ENCODE peak calls at places on chromosome 18, in five cellular contexts. T, W, D, J and M are unnamed samples. For H3K4me1, the result is how much of the 10 kb centered on the place peaks cover.

GRCh38 chr18:74946646-74947045 is 262.3 kb downstream of the PTGR3 start:
- DNase-seq in T (no peak), W (no peak), D (no peak), J (no peak), M (no peak)

GRCh38 chr18:49613141-49613641 is 51.3 kb downstream of the LIPG start:
- DNase-seq in T (no peak), W (no peak), D (peak), J (no peak), M (no peak)

GRCh38 chr18:59200787-59201186 is 19.2 kb upstream of the GRP start:
- DNase-seq in T (no peak), W (no peak), D (no peak), J (no peak), M (no peak)

GRCh38 chr18:75041586-75041985 is 167.4 kb downstream of the PTGR3 start:
- DNase-seq in T (no peak), W (no peak), D (no peak), J (no peak), M (no peak)

GRCh38 chr18:44464401-44465185 is 216.1 kb upstream of the SETBP1 start:
- DNase-seq in T (no peak), W (no peak), D (no peak), J (no peak), M (no peak)

GRCh38 chr18:59239627-59240026 is 19.7 kb downstream of the GRP start:
- DNase-seq in T (no peak), W (no peak), D (no peak), J (no peak), M (no peak)

GRCh38 chr18:31606265-31606664 is 14.6 kb downstream of the TTR start:
- DNase-seq in T (no peak), W (no peak), D (no peak), J (no peak), M (no peak)

GRCh38 chr18:12766986-12767433 is 64.2 kb downstream of the PSMG2 start:
- DNase-seq in T (no peak), W (no peak), D (no peak), J (no peak), M (no peak)

GRCh38 chr18:74266161-74266560 is 25.6 kb downstream of the CYB5A start:
- DNase-seq in T (no peak), W (no peak), D (no peak), J (no peak), M (no peak)

GRCh38 chr18:27844416-27844792 is 332.5 kb downstream of the CDH2 start:
- DNase-seq in T (no peak), W (no peak), D (no peak), J (no peak), M (no peak)

GRCh38 chr18:37289423-37289822 is 276.2 kb downstream of the CELF4 start:
- DNase-seq in T (no peak), W (no peak), D (no peak), J (no peak), M (no peak)

GRCh38 chr18:23825978-23826405 is 136.7 kb downstream of the LAMA3 start:
- DNase-seq in T (no peak), W (peak), D (peak), J (peak), M (peak)

GRCh38 chr18:75123113-75123512 is 85.8 kb downstream of the PTGR3 start:
- DNase-seq in T (no peak), W (no peak), D (no peak), J (no peak), M (no peak)

GRCh38 chr18:11570770-11571169 is 38.6 kb upstream of the SLC35G4 start:
- DNase-seq in T (no peak), W (no peak), D (no peak), J (no peak), M (no peak)

GRCh38 chr18:50776383-50776782 is 43.4 kb downstream of the MRO start:
- DNase-seq in T (no peak), W (no peak), D (no peak), J (no peak), M (no peak)

GRCh38 chr18:4453712-4454547 is 1.2 kb downstream of the DLGAP1 start:
- DNase-seq in T (no peak), W (no peak), D (no peak), J (no peak), M (peak)
- H3K4me1 ChIP-seq in T (under half), W (under half), D (under half), J (under half), M (under half)

GRCh38 chr18:56285387-56286055 is 352.9 kb downstream of the TXNL1 start:
- DNase-seq in T (no peak), W (no peak), D (no peak), J (no peak), M (no peak)
- H3K4me1 ChIP-seq in T (under half), W (under half), D (under half), J (under half), M (under half)

GRCh38 chr18:76982038-76982437 is 150.5 kb downstream of the MBP start:
- DNase-seq in T (no peak), W (no peak), D (no peak), J (no peak), M (no peak)
- H3K4me1 ChIP-seq in T (under half), W (under half), D (under half), J (under half), M (under half)

GRCh38 chr18:55779461-55779710 is 191.4 kb upstream of the TCF4 start:
- DNase-seq in T (no peak), W (no peak), D (no peak), J (peak), M (peak)
- H3K4me1 ChIP-seq in T (under half), W (under half), D (under half), J (under half), M (under half)

GRCh38 chr18:3265564-3266033 is 3.7 kb downstream of the MYL12B start:
- DNase-seq in T (no peak), W (no peak), D (no peak), J (no peak), M (no peak)
- H3K4me1 ChIP-seq in T (under half), W (under half), D (half or more), J (under half), M (half or more)

GRCh38 chr18:55546873-55547704 is 40.9 kb downstream of the TCF4 start:
- DNase-seq in T (no peak), W (no peak), D (peak), J (peak), M (no peak)

GRCh38 chr18:55544028-55544427 is 44.0 kb downstream of the TCF4 start:
- DNase-seq in T (no peak), W (no peak), D (no peak), J (no peak), M (no peak)

GRCh38 chr18:55551227-55551626 is 36.8 kb downstream of the TCF4 start:
- DNase-seq in T (no peak), W (no peak), D (no peak), J (no peak), M (no peak)

GRCh38 chr18:55549474-55550104 is 38.4 kb downstream of the TCF4 start:
- DNase-seq in T (no peak), W (no peak), D (no peak), J (no peak), M (no peak)

GRCh38 chr18:55547705-55548056 is 40.3 kb downstream of the TCF4 start:
- DNase-seq in T (no peak), W (no peak), D (no peak), J (no peak), M (no peak)
- H3K4me1 ChIP-seq in T (under half), W (under half), D (under half), J (under half), M (under half)

DNA sequence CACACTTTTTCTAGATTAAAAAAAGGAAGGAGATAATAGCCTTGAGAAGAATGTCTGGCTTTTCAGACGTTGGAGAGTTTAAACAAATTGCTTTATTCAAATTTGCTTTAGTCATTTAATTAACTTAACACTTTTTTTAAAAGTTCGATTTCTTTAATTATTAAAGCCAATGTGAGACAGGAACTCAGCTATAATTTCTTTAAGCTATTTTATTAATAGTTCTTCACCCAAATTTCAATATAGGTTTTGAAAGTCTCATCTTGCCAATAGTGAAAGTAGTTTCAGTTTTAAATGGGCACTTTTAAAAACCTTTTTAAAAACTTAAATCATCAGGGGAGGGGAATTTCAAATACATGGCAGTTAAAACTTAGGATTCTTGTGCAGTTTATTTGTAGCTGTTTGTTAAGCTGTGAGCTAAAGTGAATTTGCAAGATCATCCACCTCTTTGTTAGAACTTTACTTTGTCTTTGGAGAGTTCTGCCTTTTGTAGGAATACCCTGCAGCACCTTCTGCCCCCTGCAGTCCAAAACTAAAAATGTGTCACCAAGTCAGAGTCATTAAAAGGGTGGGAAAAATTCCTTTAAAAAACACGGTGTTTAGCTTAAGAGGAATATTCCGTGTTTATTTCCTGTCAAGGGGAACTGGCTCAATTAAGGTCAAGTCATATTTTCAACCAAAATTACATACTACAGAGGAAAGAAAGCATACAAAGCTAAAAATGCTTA is 4.6 kb downstream of the TGIF1 start:
- DNase-seq in T (peak), W (no peak), D (peak), J (peak), M (no peak)
- H3K4me1 ChIP-seq in T (under half), W (under half), D (half or more), J (under half), M (under half)

GRCh38 chr18:35040988-35041751 is at the start of gene MAPRE2:
- DNase-seq in T (peak), W (peak), D (peak), J (peak), M (peak)
- H3K4me1 ChIP-seq in T (under half), W (under half), D (under half), J (under half), M (half or more)

DNA sequence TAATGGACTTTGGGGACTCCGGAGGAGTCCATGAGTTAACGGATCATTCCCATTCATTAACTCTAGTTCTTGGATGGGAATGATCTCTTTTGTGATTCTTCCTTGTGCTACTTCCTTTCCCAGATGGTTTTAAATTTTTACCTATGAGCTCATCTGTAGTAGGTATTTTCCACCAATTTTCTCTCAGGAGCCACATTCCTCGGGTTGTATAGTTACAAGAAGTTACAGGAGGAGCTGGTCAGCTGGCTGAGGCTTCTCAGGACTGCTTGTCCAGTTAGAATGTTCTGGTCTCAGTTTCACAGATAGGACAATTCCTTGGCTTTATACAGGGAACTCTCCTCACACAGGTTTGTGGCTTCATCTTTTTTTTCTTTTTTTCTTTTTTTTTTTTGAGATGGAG is 42.9 kb upstream of the LPIN2 start:
- DNase-seq in T (no peak), W (no peak), D (no peak), J (no peak), M (no peak)
- H3K4me1 ChIP-seq in T (half or more), W (under half), D (under half), J (under half), M (under half)